ENCODE peak calls at places on chromosomes 3 and 15, in six cellular contexts. A is AG10803; T is NCI-H2029 treated with DMSO at 0.1 percent for 48 hours; G is germinal center; C is activated T-helper 9 cell treated with anti-CD3 and anti-CD28 coated beads, Interleukin-2, amount 50 U/mL, for 16 hours; W is stimulated activated CD8-positive, alpha-beta memory T cell treated with anti-CD3 and anti-CD28 coated beads, Interleukin-15, amount 100 ng/mL, for 24 hours. R is an unnamed sample.

GRCh38 chr15:99613887-99614642 is 48.3 kb downstream of the MEF2A start:
- DNase-seq in C (no peak), A (peak), T (no peak), G (no peak), W (no peak), R (no peak)

GRCh38 chr3:142447852-142448315 is at the start of gene XRN1:
- DNase-seq in A (peak), G (peak), C (peak), T (peak), W (peak), R (peak)

GRCh38 chr3:126715432-126715831 is 11.4 kb downstream of the CHCHD6 start:
- DNase-seq in G (no peak), C (no peak), A (no peak), W (no peak), T (no peak), R (no peak)

GRCh38 chr3:56923546-56924224 is 121.9 kb upstream of the ARHGEF3 start:
- DNase-seq in C (peak), G (no peak), A (peak), W (no peak), T (no peak), R (no peak)

GRCh38 chr15:65922621-65923020 is 53.3 kb downstream of the RAB11A start:
- DNase-seq in W (no peak), T (no peak), C (no peak), A (no peak), G (no peak), R (no peak)

GRCh38 chr15:101479342-101479845 is 10.1 kb downstream of the PCSK6 start:
- DNase-seq in G (no peak), A (no peak), C (no peak), W (no peak), T (no peak), R (no peak)

GRCh38 chr3:28726840-28727239 is 378.2 kb upstream of the AZI2 start:
- DNase-seq in G (peak), A (peak), C (no peak), T (peak), W (no peak), R (no peak)

GRCh38 chr15:53160092-53160704 is 370.1 kb upstream of the ONECUT1 start:
- DNase-seq in T (no peak), W (no peak), C (no peak), A (no peak), G (no peak), R (no peak)

GRCh38 chr15:89070197-89071124 is 17.8 kb upstream of the ABHD2 start:
- DNase-seq in A (no peak), T (no peak), C (no peak), G (no peak), W (no peak), R (no peak)

GRCh38 chr15:44144193-44144592 is 50.9 kb downstream of the FRMD5 start:
- DNase-seq in W (no peak), G (no peak), A (no peak), T (no peak), C (no peak), R (no peak)

GRCh38 chr3:48400824-48401433 is 28.9 kb downstream of the FBXW12 start:
- DNase-seq in W (no peak), A (peak), C (peak), T (peak), G (peak), R (peak)

GRCh38 chr15:83498801-83499200 is 51.7 kb downstream of the SH3GL3 start:
- DNase-seq in A (no peak), G (no peak), T (no peak), W (no peak), C (no peak), R (no peak)

GRCh38 chr3:37971467-37971866 is 19.1 kb upstream of the VILL start:
- DNase-seq in C (no peak), W (no peak), A (no peak), T (no peak), G (no peak), R (no peak)

GRCh38 chr3:187519428-187519890 is 150.7 kb downstream of the SST start:
- DNase-seq in T (no peak), C (no peak), G (no peak), W (no peak), A (peak), R (no peak)

GRCh38 chr3:123458255-123458654 is 9.4 kb upstream of the ADCY5 start:
- DNase-seq in A (no peak), T (no peak), G (no peak), C (no peak), W (no peak), R (no peak)

GRCh38 chr3:50297896-50298725 is 1.1 kb downstream of the HYAL3 start:
- DNase-seq in T (no peak), A (no peak), C (no peak), G (no peak), W (no peak), R (no peak)

GRCh38 chr15:34102175-34102925 is 467 bp downstream of the PGBD4 start:
- DNase-seq in G (no peak), A (no peak), T (no peak), C (no peak), W (no peak), R (no peak)

GRCh38 chr3:171113716-171114115 is 87.2 kb upstream of the SLC2A2 start:
- DNase-seq in C (no peak), A (no peak), W (no peak), T (no peak), G (no peak), R (no peak)

GRCh38 chr3:32817195-32817560 is 619 bp upstream of the TRIM71 start:
- DNase-seq in C (no peak), G (peak), W (no peak), A (no peak), T (no peak), R (no peak)

GRCh38 chr15:94119923-94120775 is 111.2 kb upstream of the MCTP2 start:
- DNase-seq in A (peak), W (no peak), T (peak), G (peak), C (peak), R (no peak)

GRCh38 chr3:48301814-48302194 is 31.7 kb downstream of the SPINK8 start:
- DNase-seq in A (peak), C (no peak), W (no peak), T (peak), G (peak), R (no peak)

GRCh38 chr3:106034313-106034712 is 165.5 kb upstream of the CBLB start:
- DNase-seq in G (no peak), C (no peak), W (no peak), T (no peak), A (no peak), R (no peak)

GRCh38 chr3:139588450-139588849 is 48.9 kb upstream of the RBP1 start:
- DNase-seq in C (no peak), T (no peak), W (no peak), G (no peak), A (no peak), R (no peak)

GRCh38 chr3:149058199-149058598 is 28.1 kb downstream of the HLTF start:
- DNase-seq in T (no peak), C (no peak), A (no peak), G (no peak), W (no peak), R (no peak)

GRCh38 chr3:31050296-31050695 is 155.8 kb upstream of the GADL1 start:
- DNase-seq in C (no peak), A (no peak), W (no peak), G (no peak), T (no peak), R (no peak)

GRCh38 chr15:43329222-43329959 is 982 bp downstream of the LCMT2 start:
- DNase-seq in G (no peak), W (no peak), T (no peak), C (no peak), A (no peak), R (peak)

GRCh38 chr3:79253704-79254103 is 514.1 kb downstream of the ROBO1 start:
- DNase-seq in A (peak), T (no peak), W (no peak), G (no peak), C (no peak), R (no peak)

GRCh38 chr3:71444028-71444860 is 139.3 kb downstream of the FOXP1 start:
- DNase-seq in G (peak), W (no peak), C (peak), T (no peak), A (peak), R (no peak)

GRCh38 chr3:27758083-27758482 is 36.0 kb upstream of the EOMES start:
- DNase-seq in G (no peak), W (no peak), A (peak), C (no peak), T (no peak), R (no peak)

GRCh38 chr3:186552408-186553031 is 8.3 kb upstream of the CRYGS start:
- DNase-seq in T (no peak), W (no peak), C (no peak), A (no peak), G (no peak), R (no peak)

GRCh38 chr15:62569460-62570404 is 404.6 kb upstream of the C2CD4B start:
- DNase-seq in G (no peak), T (peak), A (peak), C (no peak), W (no peak), R (peak)

GRCh38 chr3:27483117-27484001 is 825 bp downstream of the SLC4A7 start:
- DNase-seq in C (peak), A (peak), W (peak), G (peak), T (peak), R (no peak)

GRCh38 chr3:113736548-113737089 is 9.4 kb downstream of the NAA50 start:
- DNase-seq in T (peak), G (peak), W (no peak), A (peak), C (no peak), R (peak)